ENCODE peak calls at places on chromosomes 11 and 22, in five cellular contexts. X is skeletal muscle cell, Y is pancreas, I is GM23248, D is heart left ventricle. S is an unnamed sample.

GRCh38 chr11:88414385-88414861 is 76.9 kb upstream of the CTSC start:
- DNase-seq in Y (no peak), I (peak), X (peak), D (no peak), S (no peak)

GRCh38 chr11:93623179-93623578 is 38.3 kb upstream of the CEP295 start:
- DNase-seq in Y (no peak), D (no peak), X (peak), I (no peak), S (no peak)

GRCh38 chr11:47861762-47862161 is 13.6 kb upstream of the NUP160 start:
- DNase-seq in Y (no peak), D (no peak), I (peak), X (no peak), S (peak)

GRCh38 chr11:130141561-130142341 is 17.8 kb upstream of the ST14 start:
- DNase-seq in Y (no peak), D (no peak), I (peak), X (no peak), S (no peak)

GRCh38 chr11:394034-394857 is at the start of gene PKP3:
- DNase-seq in I (peak), D (no peak), X (no peak), Y (peak), S (peak)

GRCh38 chr11:119263352-119263940 is 53.5 kb downstream of the MCAM start:
- DNase-seq in Y (no peak), D (no peak), X (no peak), I (peak), S (no peak)

GRCh38 chr11:60310407-60310998 is 16.6 kb upstream of the MS4A6E start:
- DNase-seq in D (no peak), Y (no peak), X (no peak), I (no peak), S (no peak)

GRCh38 chr11:8283510-8284272 is 20.0 kb upstream of the LMO1 start:
- DNase-seq in Y (peak), I (peak), D (no peak), X (no peak), S (no peak)

GRCh38 chr22:39422721-39423120 is 23.1 kb downstream of the TAB1 start:
- DNase-seq in I (no peak), Y (no peak), X (no peak), D (no peak), S (no peak)

DNA sequence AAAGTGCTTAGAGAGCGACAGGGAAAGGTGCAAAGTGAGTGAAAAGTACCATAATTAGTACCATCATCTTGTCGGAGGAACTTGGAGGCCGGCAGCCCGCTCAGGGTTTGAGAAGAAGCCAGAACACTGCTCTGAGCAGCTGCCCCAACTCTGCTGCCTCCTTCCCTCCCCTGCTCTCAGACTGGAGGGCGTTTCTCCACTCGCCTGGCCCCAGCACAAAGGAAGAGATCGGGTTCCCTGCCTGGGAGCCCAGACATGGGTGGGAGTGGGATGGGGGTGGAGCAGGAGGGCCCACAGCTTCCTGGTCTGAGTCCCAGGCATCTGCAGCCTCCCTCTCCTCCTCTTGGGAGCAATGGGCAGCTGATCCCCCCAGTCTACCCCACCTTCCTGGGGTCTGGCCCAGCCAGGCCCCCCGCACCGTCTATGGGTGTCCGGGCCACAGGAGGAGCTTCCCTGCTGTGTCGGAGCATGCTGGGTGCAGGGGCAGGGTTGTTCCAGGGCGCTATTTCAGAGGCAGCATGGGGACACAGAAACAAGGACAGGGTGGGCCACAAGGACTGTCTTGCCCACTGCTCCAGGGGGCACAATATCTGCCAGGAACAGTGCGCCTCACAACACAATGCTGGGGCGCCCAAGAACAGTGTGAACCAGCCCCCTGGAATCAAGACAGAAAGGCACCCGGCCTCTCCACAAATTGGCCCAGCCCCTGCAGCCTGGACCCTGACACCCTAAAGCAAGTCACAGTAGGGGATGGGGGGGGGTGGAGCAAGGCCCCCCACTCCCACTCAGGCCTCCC is 4.8 kb downstream of the LIF start:
- DNase-seq in I (no peak), X (no peak), Y (no peak), D (peak), S (no peak)
- H3K4me3 ChIP-seq in I (no peak), X (no peak), Y (no peak), D (no peak), S (no peak)

GRCh38 chr22:19172213-19173046 is 6.1 kb downstream of the SLC25A1 start:
- DNase-seq in I (no peak), X (no peak), D (no peak), Y (no peak), S (no peak)

GRCh38 chr22:19175602-19176174 is 2.8 kb downstream of the SLC25A1 start:
- DNase-seq in D (no peak), Y (peak), I (no peak), X (no peak), S (no peak)

GRCh38 chr22:19174106-19175025 is 4.2 kb downstream of the SLC25A1 start:
- DNase-seq in D (peak), X (peak), Y (peak), I (peak), S (no peak)

GRCh38 chr22:19175026-19175601 is 3.4 kb downstream of the SLC25A1 start:
- DNase-seq in Y (peak), I (no peak), X (no peak), D (no peak), S (no peak)

DNA sequence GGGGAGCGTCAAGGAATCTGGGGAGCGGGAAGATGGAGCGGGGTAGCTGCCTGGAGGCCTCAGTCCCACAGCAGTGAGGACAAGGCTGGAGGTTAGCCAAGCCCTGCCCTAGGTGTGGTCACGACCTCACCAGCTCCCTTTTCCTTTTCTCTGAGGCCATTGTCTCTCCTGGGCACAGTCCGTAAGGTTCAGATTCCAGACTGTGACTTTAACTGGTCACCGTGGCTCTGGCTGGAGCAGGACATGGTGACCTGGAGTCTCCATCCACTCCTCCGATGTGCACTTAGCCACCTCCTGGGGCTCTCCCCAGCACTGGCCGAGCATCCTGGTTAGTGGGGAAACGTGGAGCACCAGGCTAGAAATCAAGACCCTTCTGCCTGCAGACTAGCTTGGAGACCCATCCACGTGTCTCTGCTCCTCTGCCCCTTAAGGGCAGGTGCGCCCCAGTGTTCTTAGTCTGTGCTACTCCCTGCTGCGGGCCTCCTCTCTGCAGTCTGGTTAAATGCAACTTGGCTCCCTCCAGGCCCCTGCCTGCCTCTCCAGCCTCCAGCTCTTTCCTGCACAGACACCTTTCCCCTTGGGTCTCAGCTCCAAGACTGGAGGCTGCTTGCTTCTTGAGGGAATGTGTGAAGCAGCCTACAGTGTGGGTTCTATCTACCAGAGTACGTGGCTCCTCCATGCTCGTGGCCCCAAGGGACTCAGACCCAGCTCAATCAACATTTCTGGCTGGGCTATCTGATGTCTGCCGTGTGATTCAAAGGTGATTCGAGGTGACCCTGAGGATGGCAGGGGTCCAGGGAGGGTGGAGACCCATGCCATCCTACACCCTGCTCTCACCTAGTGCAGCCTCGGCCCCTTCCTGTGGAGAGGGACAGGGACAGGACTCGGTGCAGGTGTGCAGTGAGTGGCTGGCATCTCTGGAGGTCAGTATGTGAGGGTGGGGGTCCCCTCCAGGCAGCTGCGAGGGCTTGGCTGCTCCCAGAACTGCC is 5.2 kb downstream of the SLC25A1 start:
- DNase-seq in X (no peak), I (no peak), D (no peak), Y (peak), S (no peak)
- H3K4me3 ChIP-seq in X (peak), I (peak), D (no peak), Y (peak), S (no peak)

GRCh38 chr11:64742940-64743590 is 877 bp downstream of the RASGRP2 start:
- DNase-seq in I (peak), X (no peak), Y (peak), D (peak), S (peak)

GRCh38 chr11:64739871-64740270 is 4.1 kb downstream of the RASGRP2 start:
- DNase-seq in X (no peak), I (no peak), D (no peak), Y (no peak), S (no peak)

GRCh38 chr11:64743591-64744543 is at the start of gene RASGRP2:
- DNase-seq in X (no peak), I (peak), D (peak), Y (peak), S (peak)

GRCh38 chr11:64742087-64742939 is 1.6 kb downstream of the RASGRP2 start:
- DNase-seq in X (no peak), Y (no peak), D (no peak), I (peak), S (no peak)

GRCh38 chr11:64741393-64742086 is 2.4 kb downstream of the RASGRP2 start:
- DNase-seq in Y (no peak), X (no peak), I (no peak), D (no peak), S (no peak)
- H3K4me3 ChIP-seq in Y (peak), X (no peak), I (no peak), D (peak), S (no peak)

GRCh38 chr22:37808294-37808657 is 542 bp downstream of the GCAT start:
- DNase-seq in I (peak), Y (no peak), D (no peak), X (no peak), S (no peak)
- H3K4me3 ChIP-seq in I (peak), Y (peak), D (peak), X (peak), S (peak)